ENCODE peak calls at places on chromosomes 11 and 22, in ten cellular contexts. P, B, F, J, E, H, K, Y, X and Q are unnamed samples.

GRCh38 chr22:49411236-49411635 is 416.4 kb downstream of the BRD1 start:
- DNase-seq in P (peak), B (no peak), F (no peak), J (no peak), E (no peak), H (no peak), K (no peak), Y (no peak), X (no peak), Q (no peak)

GRCh38 chr22:28560005-28560742 is 119.5 kb downstream of the TTC28 start:
- DNase-seq in P (no peak), B (no peak), F (no peak), J (peak), E (no peak), H (peak), K (no peak), Y (peak), X (peak), Q (peak)

GRCh38 chr11:120243221-120243620 is 3.3 kb downstream of the POU2F3 start:
- DNase-seq in P (no peak), B (no peak), F (peak), J (no peak), E (no peak), H (no peak), K (no peak), Y (no peak), X (no peak), Q (no peak)

GRCh38 chr11:65189191-65189590 is 7.5 kb downstream of the CAPN1 start:
- DNase-seq in P (peak), B (no peak), F (peak), J (no peak), E (no peak), H (no peak), K (no peak), Y (no peak), X (no peak), Q (no peak)

GRCh38 chr11:17686185-17686980 is 33.0 kb upstream of the MYOD1 start:
- DNase-seq in P (no peak), B (no peak), F (no peak), J (no peak), E (no peak), H (no peak), K (no peak), Y (no peak), X (no peak), Q (no peak)

GRCh38 chr11:129950319-129951034 is 52.2 kb downstream of the PRDM10 start:
- DNase-seq in P (peak), B (no peak), F (no peak), J (peak), E (peak), H (peak), K (peak), Y (peak), X (peak), Q (no peak)

GRCh38 chr11:44728085-44728410 is 1.3 kb downstream of the TSPAN18 start:
- DNase-seq in P (no peak), B (no peak), F (no peak), J (no peak), E (no peak), H (no peak), K (no peak), Y (no peak), X (no peak), Q (no peak)

GRCh38 chr11:15145635-15146034 is 30.9 kb downstream of the INSC start:
- DNase-seq in P (no peak), B (peak), F (no peak), J (no peak), E (no peak), H (no peak), K (no peak), Y (no peak), X (no peak), Q (no peak)

GRCh38 chr11:29943347-29943746 is 73.5 kb downstream of the KCNA4 start:
- DNase-seq in P (no peak), B (no peak), F (no peak), J (no peak), E (no peak), H (no peak), K (no peak), Y (no peak), X (no peak), Q (no peak)

GRCh38 chr11:94183886-94184264 is 55.2 kb downstream of the PANX1 start:
- DNase-seq in P (peak), B (peak), F (no peak), J (peak), E (peak), H (peak), K (peak), Y (peak), X (peak), Q (no peak)

GRCh38 chr11:126718319-126718718 is 282.3 kb downstream of the KIRREL3 start:
- DNase-seq in P (no peak), B (no peak), F (no peak), J (no peak), E (no peak), H (no peak), K (no peak), Y (no peak), X (no peak), Q (no peak)

GRCh38 chr11:75229466-75229865 is 11.1 kb upstream of the TPBGL start:
- DNase-seq in P (peak), B (no peak), F (no peak), J (no peak), E (no peak), H (no peak), K (no peak), Y (no peak), X (no peak), Q (no peak)

DNA sequence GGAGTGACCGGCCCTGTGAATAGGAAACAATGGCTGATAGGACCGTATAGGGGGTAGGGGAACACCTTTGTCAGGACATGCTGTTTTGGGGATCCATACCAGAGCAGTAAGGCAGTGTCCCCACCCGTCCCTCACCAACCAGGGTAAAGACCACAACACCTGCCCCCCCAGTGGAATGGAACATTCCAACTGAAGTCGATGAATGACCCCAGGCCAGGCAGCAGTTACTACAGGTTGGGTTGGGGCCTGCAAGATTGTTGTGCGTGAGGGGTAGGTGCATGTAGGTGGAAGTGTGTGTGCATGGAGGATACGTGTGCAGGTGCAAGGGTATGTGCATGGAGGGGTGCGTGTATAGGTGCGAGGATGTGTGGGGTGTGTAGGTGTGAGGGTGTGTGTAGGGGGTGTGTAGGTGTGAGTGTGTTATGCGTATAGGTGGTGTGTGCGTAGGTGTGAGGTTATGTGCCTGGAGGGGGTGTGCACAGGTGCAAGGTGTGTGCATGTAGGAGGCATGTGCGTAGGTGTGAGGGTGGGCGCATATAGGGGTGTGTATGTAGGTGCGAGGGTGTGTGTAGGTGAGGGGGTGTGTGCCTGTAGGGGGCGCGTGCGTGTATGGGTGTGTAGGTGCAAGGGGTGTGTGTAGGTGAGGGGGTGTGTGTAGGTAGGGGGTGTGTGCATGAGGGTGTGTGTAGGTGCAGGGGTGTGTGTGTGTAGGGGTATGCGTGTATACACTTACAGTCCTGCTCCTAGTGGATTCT is 32.9 kb downstream of the PISD start:
- DNase-seq in P (no peak), B (no peak), F (peak), J (peak), E (no peak), H (no peak), K (no peak), Y (no peak), X (no peak), Q (no peak)
- TF ChIP-seq POLR2A in P (no peak), B (no peak), F (no peak), J (peak), E (no peak), H (peak), K (no peak), Y (no peak), X (no peak), Q (no peak)

DNA sequence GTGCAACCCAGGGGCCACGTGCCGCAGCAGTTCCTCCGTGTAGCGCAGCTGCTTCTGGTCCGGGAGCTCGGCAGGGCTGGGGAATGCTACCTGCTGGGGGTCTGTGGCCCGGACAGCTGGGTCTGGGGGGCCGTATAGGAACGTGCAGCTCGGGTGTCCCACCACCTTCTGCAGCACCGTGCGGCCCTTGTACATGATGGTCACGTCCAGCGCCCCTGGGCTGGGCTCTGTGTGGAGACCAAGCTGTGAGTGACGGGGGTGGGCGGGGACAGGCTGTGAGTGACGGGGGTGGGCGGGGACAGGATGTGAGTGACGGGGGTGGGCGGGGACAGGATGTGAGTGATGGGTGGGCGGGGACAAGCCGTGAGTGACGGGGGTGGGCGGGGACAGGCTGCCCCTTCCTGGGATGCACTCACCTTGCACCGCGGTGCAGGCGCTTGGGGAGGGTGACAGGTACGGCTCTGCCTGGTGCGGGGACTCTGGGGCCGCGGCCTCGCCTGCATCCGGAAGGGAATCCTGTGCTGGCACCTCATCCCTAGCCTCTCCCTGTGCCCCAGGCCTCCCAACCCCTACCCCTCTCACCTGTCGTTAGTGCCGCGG is 2.3 kb downstream of the IRF7 start:
- DNase-seq in P (peak), B (peak), F (peak), J (peak), E (peak), H (peak), K (peak), Y (peak), X (peak), Q (no peak)
- TF ChIP-seq POLR2A in P (no peak), B (no peak), F (no peak), J (no peak), E (no peak), H (no peak), K (no peak), Y (no peak), X (no peak), Q (no peak)

GRCh38 chr11:123628936-123629683 is 25.3 kb downstream of the SCN3B start:
- DNase-seq in P (peak), B (peak), F (no peak), J (no peak), E (no peak), H (peak), K (peak), Y (peak), X (peak), Q (no peak)
- TF ChIP-seq POLR2A in P (peak), B (no peak), F (no peak), J (no peak), E (no peak), H (no peak), K (no peak), Y (no peak), X (no peak), Q (no peak)

DNA sequence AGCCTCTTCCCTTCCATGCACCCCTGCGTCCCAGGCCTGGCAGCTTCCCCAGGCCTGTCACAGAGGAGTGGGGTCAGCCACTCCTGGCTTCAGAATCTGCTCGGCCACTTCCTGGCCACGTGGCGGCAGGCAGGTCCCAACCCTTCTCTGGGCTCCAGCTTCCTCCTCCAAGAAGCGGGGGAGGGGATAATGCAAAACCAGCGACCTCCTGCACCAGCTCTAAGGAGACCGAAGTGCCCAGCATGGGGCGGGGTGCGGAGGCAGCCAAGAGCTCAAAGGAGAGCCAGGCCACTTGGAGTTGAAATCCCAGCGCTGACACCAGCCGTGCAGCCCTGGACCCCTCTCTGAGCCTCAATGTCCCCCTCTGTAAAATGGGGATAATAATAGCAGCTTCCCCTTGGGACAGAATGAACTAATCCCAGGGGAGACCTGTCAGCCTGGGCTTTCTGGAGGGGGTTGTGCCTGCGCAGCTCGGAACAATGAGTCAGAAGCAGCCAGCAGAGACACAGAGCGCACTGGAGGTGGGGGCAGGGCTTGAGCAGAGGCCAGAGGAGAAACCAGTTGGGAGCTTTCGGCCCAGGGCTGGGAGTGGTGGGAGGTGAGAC is 22.8 kb upstream of the PICK1 start:
- DNase-seq in P (peak), B (peak), F (peak), J (no peak), E (no peak), H (peak), K (peak), Y (peak), X (peak), Q (peak)
- TF ChIP-seq POLR2A in P (peak), B (no peak), F (no peak), J (no peak), E (peak), H (no peak), K (no peak), Y (no peak), X (no peak), Q (no peak)

DNA sequence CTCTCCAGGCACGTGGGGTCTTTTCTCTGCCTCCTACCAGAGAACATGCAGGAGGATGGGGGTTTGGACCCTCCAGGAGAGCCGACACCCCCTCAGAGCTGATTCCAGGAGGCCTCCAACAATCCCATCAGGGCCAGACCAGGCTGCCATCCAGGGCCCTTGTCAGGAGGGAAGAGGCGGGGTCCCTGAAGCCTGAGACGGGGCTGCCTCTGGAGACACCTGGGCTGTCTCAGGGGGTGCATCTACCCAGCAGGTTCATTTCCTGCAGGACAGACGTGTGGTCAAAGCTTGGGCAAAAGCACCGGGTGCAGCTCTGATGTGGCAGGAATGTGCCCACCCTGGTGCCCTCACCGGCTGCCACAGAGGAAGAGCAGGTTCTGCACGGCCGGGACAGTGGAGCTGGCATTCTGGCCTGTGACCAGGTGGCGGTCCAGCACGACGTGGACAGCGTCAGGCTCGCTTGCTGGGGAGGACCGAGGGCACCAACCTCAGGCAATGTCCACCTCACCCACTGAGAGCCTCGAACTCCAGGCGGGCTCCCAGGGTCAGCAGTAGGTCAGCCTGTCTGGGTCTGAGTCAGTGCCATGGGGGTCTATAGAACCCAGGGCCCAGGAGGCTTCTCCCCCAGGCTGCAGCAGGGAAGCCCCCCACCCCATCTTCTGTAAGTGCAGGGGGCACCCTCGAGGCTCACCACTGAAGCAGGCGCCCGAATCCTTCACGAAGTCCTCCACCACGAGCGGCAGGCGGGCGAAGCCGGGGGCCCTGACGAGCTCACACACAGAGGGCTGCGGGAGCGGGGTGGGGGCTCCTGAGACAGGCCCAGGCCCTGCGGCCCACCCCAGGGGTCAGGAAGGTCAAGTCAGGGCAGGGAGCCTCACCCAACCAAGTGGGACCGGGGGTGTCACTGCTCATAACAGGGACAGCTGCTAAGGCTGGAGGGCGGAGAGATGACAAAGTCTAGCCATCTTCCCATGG is 6.4 kb downstream of the GATD1 start:
- DNase-seq in P (no peak), B (no peak), F (no peak), J (no peak), E (no peak), H (no peak), K (no peak), Y (no peak), X (no peak), Q (no peak)
- TF ChIP-seq POLR2A in P (no peak), B (no peak), F (no peak), J (no peak), E (no peak), H (no peak), K (no peak), Y (no peak), X (no peak), Q (no peak)

DNA sequence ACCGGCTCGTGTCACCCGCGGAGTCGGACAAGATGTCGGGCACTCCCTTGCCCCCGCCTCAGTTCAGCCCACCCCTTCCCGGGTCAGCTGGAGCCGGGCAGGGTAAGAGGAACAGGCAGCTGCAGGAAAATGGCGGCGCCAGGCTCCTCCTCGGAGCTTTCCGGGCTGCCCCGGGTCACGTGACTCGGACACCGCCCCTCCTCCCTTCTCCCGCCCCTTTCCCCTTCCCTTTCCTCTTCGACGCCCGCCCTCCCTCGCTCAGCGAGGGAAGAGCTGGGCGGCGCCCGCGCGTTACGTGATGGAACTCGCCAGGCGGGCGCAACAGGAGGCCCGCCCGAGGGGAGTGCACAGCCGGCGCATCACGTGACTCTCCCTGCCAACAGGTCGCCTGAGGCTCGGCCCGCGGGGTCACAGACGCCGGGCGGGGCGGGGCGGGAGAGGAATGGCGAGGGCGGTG is at the start of gene PICALM:
- DNase-seq in P (peak), B (peak), F (peak), J (peak), E (peak), H (peak), K (peak), Y (peak), X (peak), Q (peak)
- TF ChIP-seq POLR2A in P (peak), B (no peak), F (no peak), J (peak), E (peak), H (peak), K (no peak), Y (peak), X (peak), Q (peak)